ENCODE peak calls at places on chromosomes 4 and X, in seven cellular contexts. T is mesenchymal stem cell; E is neuronal stem cell; G is right cardiac atrium; F is CD4-positive, alpha-beta memory T cell; W is tibial nerve; L is lower lobe of right lung. U is an unnamed sample.
A peak's percentile ranks its signal among the peaks of the same experiment; 100 is the strongest.

GRCh38 chrX:85004255-85004654 is 578 bp downstream of the APOOL start:
- DNase-seq in E (no peak), L (no peak), W (no peak), F (no peak), T (peak; percentile 27), G (peak; percentile 23), U (no peak)

GRCh38 chr4:86963697-86964096 is 28.9 kb downstream of the AFF1 start:
- DNase-seq in G (no peak), L (no peak), F (no peak), E (no peak), W (no peak), T (peak; percentile 38), U (no peak)

GRCh38 chrX:17078031-17078730 is 131.7 kb downstream of the REPS2 start:
- DNase-seq in T (no peak), F (no peak), L (no peak), G (no peak), W (no peak), E (no peak), U (no peak)

GRCh38 chr4:147933316-147933715 is 201.4 kb downstream of the ARHGAP10 start:
- DNase-seq in E (no peak), W (no peak), T (no peak), F (no peak), L (no peak), G (peak; percentile 48), U (no peak)

GRCh38 chr4:121253961-121254360 is 89.8 kb upstream of the TNIP3 start:
- DNase-seq in L (no peak), E (no peak), G (no peak), F (peak; percentile 44), T (no peak), W (no peak), U (peak; percentile 66)

GRCh38 chrX:87265518-87265917 is 252.1 kb upstream of the KLHL4 start:
- DNase-seq in G (no peak), E (no peak), F (no peak), T (no peak), W (no peak), L (no peak), U (no peak)

GRCh38 chr4:118848901-118849300 is 13.0 kb upstream of the SEC24D start:
- DNase-seq in W (no peak), T (no peak), G (no peak), L (no peak), E (no peak), F (no peak), U (no peak)

GRCh38 chr4:81806485-81806884 is 334.8 kb upstream of the RASGEF1B start:
- DNase-seq in T (no peak), F (no peak), G (no peak), L (no peak), E (no peak), W (no peak), U (no peak)

GRCh38 chr4:153763404-153763803 is 3.6 kb upstream of the RNF175 start:
- DNase-seq in L (no peak), G (no peak), E (no peak), T (no peak), F (no peak), W (no peak), U (no peak)

GRCh38 chrX:111854778-111855490 is 21.0 kb upstream of the TRPC5OS start:
- DNase-seq in G (no peak), L (no peak), T (peak; percentile 9), W (no peak), E (no peak), F (no peak), U (no peak)

GRCh38 chr4:81601270-81601694 is 129.6 kb upstream of the RASGEF1B start:
- DNase-seq in L (no peak), G (no peak), T (no peak), F (no peak), W (no peak), E (no peak), U (no peak)

GRCh38 chrX:132063862-132064261 is 40.8 kb downstream of the STK26 start:
- DNase-seq in G (no peak), T (no peak), W (no peak), F (no peak), E (no peak), L (no peak), U (no peak)

GRCh38 chrX:3939967-3940610 is 226.6 kb upstream of the PRKX start:
- DNase-seq in F (peak; percentile 17), L (no peak), T (peak; percentile 13), G (peak; percentile 13), W (no peak), E (no peak), U (no peak)

GRCh38 chrX:276588-277171 is 4.5 kb upstream of the PLCXD1 start:
- DNase-seq in L (peak; percentile 77), W (no peak), T (peak; percentile 80), F (no peak), G (no peak), E (no peak), U (no peak)

GRCh38 chr4:93731448-93731847 is 97.1 kb upstream of the ATOH1 start:
- DNase-seq in L (no peak), T (peak; percentile 18), W (no peak), F (no peak), E (no peak), G (no peak), U (no peak)

GRCh38 chrX:54473993-54474859 is 21.8 kb downstream of the FGD1 start:
- DNase-seq in L (no peak), F (no peak), W (no peak), G (no peak), T (no peak), E (no peak), U (no peak)
- H3K4me3 ChIP-seq in L (no peak overlapping the region), F (no peak overlapping the region), W (no peak overlapping the region), G (no peak overlapping the region), T (no peak overlapping the region), E (no peak overlapping the region), U (no peak overlapping the region)

DNA sequence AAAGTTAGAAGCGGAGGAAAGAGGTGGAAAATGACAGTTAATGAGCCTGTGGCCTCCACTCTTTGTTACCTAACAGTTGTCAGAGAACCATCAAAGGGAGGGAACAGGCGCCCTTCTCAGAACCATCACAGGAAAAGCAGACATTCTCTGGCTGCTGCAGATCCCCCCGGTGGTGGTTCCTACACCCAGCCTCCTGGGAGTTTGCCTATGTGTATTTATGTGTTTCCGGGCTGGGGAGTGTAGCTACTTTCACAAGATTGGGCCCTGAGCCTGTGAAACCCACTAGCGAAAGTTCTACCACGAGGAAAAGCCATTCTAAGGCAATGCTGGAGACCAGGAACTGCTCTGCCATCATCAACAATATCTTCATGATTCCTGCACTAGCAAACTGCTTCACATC is 52.7 kb upstream of the BCOR start:
- DNase-seq in T (peak; percentile 39), F (no peak), E (no peak), L (no peak), G (no peak), W (no peak), U (no peak)
- H3K4me1 ChIP-seq in T (peaks cover 50% of the 10 kb centered on the region), F (peaks cover 5% of the 10 kb centered on the region), E (peaks cover 9% of the 10 kb centered on the region), L (peaks cover 25% of the 10 kb centered on the region), G (peaks cover 13% of the 10 kb centered on the region), W (peaks cover 5% of the 10 kb centered on the region), U (no peaks in the 10 kb centered on the region)

DNA sequence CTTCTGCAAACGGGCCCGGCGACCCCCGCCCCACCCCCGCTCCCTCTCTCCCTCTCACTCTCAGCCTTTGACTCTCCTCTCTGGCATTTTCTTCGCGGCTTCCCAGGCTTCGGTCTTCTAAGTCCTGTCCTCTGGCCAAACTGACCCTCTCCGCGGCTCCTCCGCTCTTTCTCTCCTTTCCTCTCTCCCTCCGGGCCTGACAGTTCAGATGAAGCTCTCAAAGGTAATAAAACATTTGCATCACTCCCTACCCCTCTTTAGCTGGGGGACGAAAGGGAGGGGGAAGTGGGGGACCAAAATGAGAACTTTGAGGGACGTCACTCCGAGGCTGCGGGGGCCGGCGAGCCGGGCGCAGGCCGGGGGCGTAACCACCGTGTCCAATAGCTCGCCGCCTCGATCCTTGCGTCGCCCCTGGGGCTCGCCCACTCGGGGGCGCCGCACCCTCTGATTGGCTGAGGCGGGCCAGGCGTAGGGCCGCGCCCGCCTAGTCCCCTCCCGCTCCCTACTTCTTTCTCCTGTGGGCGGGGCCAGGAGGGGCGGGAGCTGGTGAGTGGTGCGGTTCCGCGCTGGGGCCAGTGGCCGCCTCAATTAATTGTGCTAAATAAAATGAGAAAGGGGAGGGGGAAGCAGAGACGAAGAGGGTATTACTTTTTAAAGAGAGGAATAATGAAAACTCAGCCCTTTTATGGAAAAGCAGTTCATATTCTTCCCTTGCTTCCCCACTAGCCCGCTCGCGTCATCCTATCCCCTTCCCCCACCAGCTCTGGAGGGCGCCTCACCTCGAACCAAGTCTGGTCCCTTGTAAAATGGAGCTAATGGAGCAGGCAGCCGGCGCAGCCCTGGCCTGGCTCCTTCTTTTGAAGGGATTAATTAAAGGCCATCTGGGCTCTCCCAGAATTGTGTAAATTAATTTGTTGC is at the start of gene NKX6-1:
- DNase-seq in G (peak; percentile 85), W (peak; percentile 29), T (peak; percentile 56), F (no peak), L (peak; percentile 60), E (peak; percentile 88), U (no peak)
- H3K9me3 ChIP-seq in G (no peaks in the 10 kb centered on the region), W (no peaks in the 10 kb centered on the region), T (no peaks in the 10 kb centered on the region), F (no peaks in the 10 kb centered on the region), L (no peaks in the 10 kb centered on the region), E (no peaks in the 10 kb centered on the region), U (no peaks in the 10 kb centered on the region)

GRCh38 chr4:183173580-183174526 is 74.8 kb downstream of the WWC2 start:
- DNase-seq in L (no peak), E (peak; percentile 24), G (no peak), T (peak; percentile 40), W (no peak), F (no peak), U (no peak)

GRCh38 chr4:183177001-183177400 is 77.9 kb downstream of the WWC2 start:
- DNase-seq in G (no peak), W (no peak), T (no peak), E (no peak), F (no peak), L (no peak), U (no peak)

GRCh38 chr4:183178201-183178600 is 79.1 kb downstream of the WWC2 start:
- DNase-seq in F (no peak), T (no peak), W (no peak), L (no peak), G (no peak), E (no peak), U (no peak)

GRCh38 chr4:183172881-183173280 is 73.8 kb downstream of the WWC2 start:
- DNase-seq in E (no peak), T (no peak), F (no peak), G (no peak), W (no peak), L (no peak), U (no peak)

GRCh38 chr4:183175631-183176232 is 76.7 kb downstream of the WWC2 start:
- DNase-seq in F (no peak), L (no peak), G (no peak), T (no peak), W (no peak), E (no peak), U (no peak)
- H3K4me3 ChIP-seq in F (no peak overlapping the region), L (no peak overlapping the region), G (no peak overlapping the region), T (no peak overlapping the region), W (no peak overlapping the region), E (no peak overlapping the region), U (no peak overlapping the region)

DNA sequence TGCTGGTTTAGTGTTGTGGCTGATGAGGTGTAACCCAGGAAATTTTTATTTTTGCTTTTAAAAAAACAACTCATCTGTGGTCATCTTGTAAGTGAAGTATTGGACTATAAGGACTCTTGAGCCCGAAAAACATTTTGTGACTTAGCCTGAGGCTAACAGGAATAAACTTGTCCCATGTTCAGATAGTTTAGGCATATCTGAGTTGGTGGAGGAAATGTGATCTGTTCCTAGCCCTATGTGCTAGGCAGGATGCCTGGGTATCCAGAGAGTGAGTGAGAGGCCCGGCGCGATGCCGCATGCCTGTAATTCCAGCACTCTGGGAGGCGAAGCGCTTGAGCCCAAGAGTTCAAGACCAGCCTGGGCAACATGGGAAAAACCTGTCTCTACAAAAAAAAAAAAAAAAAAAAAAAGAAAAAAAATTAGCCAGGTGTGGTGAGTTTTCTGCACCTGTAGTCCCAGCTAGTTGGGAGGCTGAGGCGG is 3.7 kb downstream of the SMS start:
- DNase-seq in T (no peak), G (no peak), W (no peak), E (no peak), L (no peak), F (no peak), U (no peak)
- H3K4me1 ChIP-seq in T (peaks cover 8% of the 10 kb centered on the region), G (peaks cover 6% of the 10 kb centered on the region), W (no peaks in the 10 kb centered on the region), E (peaks cover 23% of the 10 kb centered on the region), L (peaks cover 15% of the 10 kb centered on the region), F (peaks cover 26% of the 10 kb centered on the region), U (peaks cover 29% of the 10 kb centered on the region)